ENCODE peak calls at places on chromosome 22, in five cellular contexts. One of them, this sample, is unnamed.

GRCh38 chr22:29710922-29711593 is 8.7 kb upstream of the CABP7 start:
- DNase-seq in GM04503: no peak
- DNase-seq in NCI-H2081: no peak
- DNase-seq in activated CD4-positive, alpha-beta T cell treated with anti-CD3 and anti-CD28 coated beads for 48 hours: no peak
- DNase-seq in iPS DF 6.9: no peak
- DNase-seq in this sample: no peak

GRCh38 chr22:43152355-43153071 is 1.2 kb downstream of the TSPO start:
- DNase-seq in GM04503: no peak
- DNase-seq in activated CD4-positive, alpha-beta T cell treated with anti-CD3 and anti-CD28 coated beads for 48 hours: peak; percentile 75
- DNase-seq in NCI-H2081: peak; percentile 41
- DNase-seq in iPS DF 6.9: no peak
- DNase-seq in this sample: no peak

GRCh38 chr22:45966320-45966891 is 10.6 kb downstream of the WNT7B start:
- DNase-seq in activated CD4-positive, alpha-beta T cell treated with anti-CD3 and anti-CD28 coated beads for 48 hours: no peak
- DNase-seq in NCI-H2081: peak; percentile 60
- DNase-seq in GM04503: no peak
- DNase-seq in iPS DF 6.9: no peak
- DNase-seq in this sample: no peak

GRCh38 chr22:42299586-42300285 is 29.3 kb upstream of the TCF20 start:
- DNase-seq in activated CD4-positive, alpha-beta T cell treated with anti-CD3 and anti-CD28 coated beads for 48 hours: peak; percentile 58
- DNase-seq in NCI-H2081: no peak
- DNase-seq in iPS DF 6.9: no peak
- DNase-seq in GM04503: no peak
- DNase-seq in this sample: no peak

GRCh38 chr22:48187272-48187855 is 1424.9 kb downstream of the TBC1D22A start:
- DNase-seq in iPS DF 6.9: no peak
- DNase-seq in GM04503: no peak
- DNase-seq in NCI-H2081: no peak
- DNase-seq in activated CD4-positive, alpha-beta T cell treated with anti-CD3 and anti-CD28 coated beads for 48 hours: no peak
- DNase-seq in this sample: no peak

GRCh38 chr22:25021976-25022711 is 69.6 kb downstream of the KIAA1671 start:
- DNase-seq in GM04503: no peak
- DNase-seq in iPS DF 6.9: no peak
- DNase-seq in activated CD4-positive, alpha-beta T cell treated with anti-CD3 and anti-CD28 coated beads for 48 hours: no peak
- DNase-seq in NCI-H2081: no peak
- DNase-seq in this sample: no peak

GRCh38 chr22:19121631-19122142 is 525 bp downstream of the DGCR2 start:
- DNase-seq in NCI-H2081: no peak
- DNase-seq in iPS DF 6.9: no peak
- DNase-seq in GM04503: peak; percentile 20
- DNase-seq in activated CD4-positive, alpha-beta T cell treated with anti-CD3 and anti-CD28 coated beads for 48 hours: no peak
- DNase-seq in this sample: no peak

GRCh38 chr22:49668402-49668801 is 159.3 kb downstream of the BRD1 start:
- DNase-seq in iPS DF 6.9: no peak
- DNase-seq in NCI-H2081: no peak
- DNase-seq in activated CD4-positive, alpha-beta T cell treated with anti-CD3 and anti-CD28 coated beads for 48 hours: no peak
- DNase-seq in GM04503: no peak
- DNase-seq in this sample: no peak

GRCh38 chr22:40176921-40177737 is 596 bp upstream of the TNRC6B start:
- DNase-seq in iPS DF 6.9: no peak
- DNase-seq in activated CD4-positive, alpha-beta T cell treated with anti-CD3 and anti-CD28 coated beads for 48 hours: peak; percentile 86
- DNase-seq in GM04503: no peak
- DNase-seq in NCI-H2081: no peak
- DNase-seq in this sample: no peak

GRCh38 chr22:40485813-40486610 is 115.6 kb downstream of the SGSM3 start:
- DNase-seq in activated CD4-positive, alpha-beta T cell treated with anti-CD3 and anti-CD28 coated beads for 48 hours: no peak
- DNase-seq in GM04503: peak; percentile 31
- DNase-seq in NCI-H2081: no peak
- DNase-seq in iPS DF 6.9: no peak
- DNase-seq in this sample: no peak

GRCh38 chr22:50170453-50171318 is at the start of gene PANX2:
- DNase-seq in iPS DF 6.9: no peak
- DNase-seq in GM04503: no peak
- DNase-seq in NCI-H2081: no peak
- DNase-seq in activated CD4-positive, alpha-beta T cell treated with anti-CD3 and anti-CD28 coated beads for 48 hours: no peak
- DNase-seq in this sample: no peak

GRCh38 chr22:26428515-26429457 is at the start of gene ASPHD2:
- DNase-seq in iPS DF 6.9: no peak
- DNase-seq in GM04503: no peak
- DNase-seq in activated CD4-positive, alpha-beta T cell treated with anti-CD3 and anti-CD28 coated beads for 48 hours: peak; percentile 83
- DNase-seq in NCI-H2081: peak; percentile 65
- DNase-seq in this sample: no peak

GRCh38 chr22:33299245-33299956 is 241.2 kb upstream of the SYN3 start:
- DNase-seq in activated CD4-positive, alpha-beta T cell treated with anti-CD3 and anti-CD28 coated beads for 48 hours: no peak
- DNase-seq in NCI-H2081: no peak
- DNase-seq in GM04503: no peak
- DNase-seq in iPS DF 6.9: no peak
- DNase-seq in this sample: no peak

GRCh38 chr22:41216984-41217383 is 11.9 kb downstream of the L3MBTL2 start:
- DNase-seq in NCI-H2081: no peak
- DNase-seq in iPS DF 6.9: no peak
- DNase-seq in GM04503: no peak
- DNase-seq in activated CD4-positive, alpha-beta T cell treated with anti-CD3 and anti-CD28 coated beads for 48 hours: no peak
- DNase-seq in this sample: no peak

GRCh38 chr22:25120093-25120561 is 79.5 kb upstream of the CRYBB3 start:
- DNase-seq in iPS DF 6.9: no peak
- DNase-seq in NCI-H2081: no peak
- DNase-seq in activated CD4-positive, alpha-beta T cell treated with anti-CD3 and anti-CD28 coated beads for 48 hours: no peak
- DNase-seq in GM04503: no peak
- DNase-seq in this sample: no peak

GRCh38 chr22:47259990-47260389 is 497.5 kb downstream of the TBC1D22A start:
- DNase-seq in activated CD4-positive, alpha-beta T cell treated with anti-CD3 and anti-CD28 coated beads for 48 hours: no peak
- DNase-seq in iPS DF 6.9: no peak
- DNase-seq in NCI-H2081: no peak
- DNase-seq in GM04503: no peak
- DNase-seq in this sample: no peak

GRCh38 chr22:20777420-20778177 is 3.7 kb downstream of the SERPIND1 start:
- DNase-seq in iPS DF 6.9: no peak
- DNase-seq in activated CD4-positive, alpha-beta T cell treated with anti-CD3 and anti-CD28 coated beads for 48 hours: no peak
- DNase-seq in NCI-H2081: peak; percentile 39
- DNase-seq in GM04503: peak; percentile 61
- DNase-seq in this sample: peak; percentile 71

GRCh38 chr22:39280250-39280649 is 35.5 kb upstream of the PDGFB start:
- DNase-seq in iPS DF 6.9: no peak
- DNase-seq in NCI-H2081: no peak
- DNase-seq in activated CD4-positive, alpha-beta T cell treated with anti-CD3 and anti-CD28 coated beads for 48 hours: no peak
- DNase-seq in GM04503: no peak
- DNase-seq in this sample: no peak

GRCh38 chr22:33000342-33001280 is 57.6 kb downstream of the SYN3 start:
- DNase-seq in iPS DF 6.9: peak; percentile 72
- DNase-seq in activated CD4-positive, alpha-beta T cell treated with anti-CD3 and anti-CD28 coated beads for 48 hours: peak; percentile 54
- DNase-seq in NCI-H2081: no peak
- DNase-seq in GM04503: no peak
- DNase-seq in this sample: no peak

GRCh38 chr22:23822101-23822671 is 16.6 kb downstream of the DERL3 start:
- DNase-seq in NCI-H2081: no peak
- DNase-seq in activated CD4-positive, alpha-beta T cell treated with anti-CD3 and anti-CD28 coated beads for 48 hours: no peak
- DNase-seq in iPS DF 6.9: no peak
- DNase-seq in GM04503: no peak
- DNase-seq in this sample: no peak

GRCh38 chr22:19041403-19042074 is 80.7 kb downstream of the DGCR2 start:
- DNase-seq in iPS DF 6.9: no peak
- DNase-seq in GM04503: no peak
- DNase-seq in activated CD4-positive, alpha-beta T cell treated with anti-CD3 and anti-CD28 coated beads for 48 hours: no peak
- DNase-seq in NCI-H2081: no peak
- DNase-seq in this sample: no peak

GRCh38 chr22:16810188-16810802 is 14.9 kb downstream of the XKR3 start:
- DNase-seq in GM04503: no peak
- DNase-seq in NCI-H2081: no peak
- DNase-seq in iPS DF 6.9: no peak
- DNase-seq in activated CD4-positive, alpha-beta T cell treated with anti-CD3 and anti-CD28 coated beads for 48 hours: no peak
- DNase-seq in this sample: no peak

GRCh38 chr22:36966851-36967535 is 52.3 kb downstream of the TST start:
- DNase-seq in NCI-H2081: no peak
- DNase-seq in iPS DF 6.9: no peak
- DNase-seq in activated CD4-positive, alpha-beta T cell treated with anti-CD3 and anti-CD28 coated beads for 48 hours: no peak
- DNase-seq in GM04503: no peak
- DNase-seq in this sample: no peak

GRCh38 chr22:28341001-28341400 is 338.6 kb downstream of the TTC28 start:
- DNase-seq in GM04503: peak; percentile 57
- DNase-seq in NCI-H2081: no peak
- DNase-seq in iPS DF 6.9: no peak
- DNase-seq in activated CD4-positive, alpha-beta T cell treated with anti-CD3 and anti-CD28 coated beads for 48 hours: no peak
- DNase-seq in this sample: no peak

GRCh38 chr22:39432361-39432811 is 24.4 kb upstream of the MGAT3 start:
- DNase-seq in iPS DF 6.9: no peak
- DNase-seq in NCI-H2081: no peak
- DNase-seq in GM04503: no peak
- DNase-seq in activated CD4-positive, alpha-beta T cell treated with anti-CD3 and anti-CD28 coated beads for 48 hours: no peak
- DNase-seq in this sample: no peak

GRCh38 chr22:39013923-39014722 is at the start of gene APOBEC3C:
- DNase-seq in iPS DF 6.9: no peak
- DNase-seq in activated CD4-positive, alpha-beta T cell treated with anti-CD3 and anti-CD28 coated beads for 48 hours: peak; percentile 86
- DNase-seq in GM04503: peak; percentile 63
- DNase-seq in NCI-H2081: no peak
- DNase-seq in this sample: peak; percentile 52

GRCh38 chr22:49205401-49205800 is 622.3 kb downstream of the BRD1 start:
- DNase-seq in activated CD4-positive, alpha-beta T cell treated with anti-CD3 and anti-CD28 coated beads for 48 hours: no peak
- DNase-seq in iPS DF 6.9: no peak
- DNase-seq in GM04503: no peak
- DNase-seq in NCI-H2081: no peak
- DNase-seq in this sample: no peak

GRCh38 chr22:29872989-29873388 is 10.0 kb upstream of the MTMR3 start:
- DNase-seq in NCI-H2081: no peak
- DNase-seq in iPS DF 6.9: no peak
- DNase-seq in activated CD4-positive, alpha-beta T cell treated with anti-CD3 and anti-CD28 coated beads for 48 hours: no peak
- DNase-seq in GM04503: no peak
- DNase-seq in this sample: no peak

GRCh38 chr22:37970864-37971263 is 13.5 kb downstream of the SOX10 start:
- DNase-seq in iPS DF 6.9: no peak
- DNase-seq in NCI-H2081: no peak
- DNase-seq in GM04503: no peak
- DNase-seq in activated CD4-positive, alpha-beta T cell treated with anti-CD3 and anti-CD28 coated beads for 48 hours: no peak
- DNase-seq in this sample: no peak

GRCh38 chr22:31866918-31867317 is 77.4 kb upstream of the YWHAH start:
- DNase-seq in iPS DF 6.9: no peak
- DNase-seq in GM04503: no peak
- DNase-seq in NCI-H2081: no peak
- DNase-seq in activated CD4-positive, alpha-beta T cell treated with anti-CD3 and anti-CD28 coated beads for 48 hours: no peak
- DNase-seq in this sample: no peak

GRCh38 chr22:47178339-47178738 is 415.9 kb downstream of the TBC1D22A start:
- DNase-seq in NCI-H2081: no peak
- DNase-seq in activated CD4-positive, alpha-beta T cell treated with anti-CD3 and anti-CD28 coated beads for 48 hours: no peak
- DNase-seq in iPS DF 6.9: no peak
- DNase-seq in GM04503: no peak
- DNase-seq in this sample: no peak

GRCh38 chr22:46233231-46233630 is 16.9 kb downstream of the CDPF1 start:
- DNase-seq in iPS DF 6.9: no peak
- DNase-seq in GM04503: no peak
- DNase-seq in activated CD4-positive, alpha-beta T cell treated with anti-CD3 and anti-CD28 coated beads for 48 hours: no peak
- DNase-seq in NCI-H2081: no peak
- DNase-seq in this sample: no peak

GRCh38 chr22:21972293-21972779 is 10.3 kb downstream of the TOP3B start:
- DNase-seq in iPS DF 6.9: no peak
- DNase-seq in activated CD4-positive, alpha-beta T cell treated with anti-CD3 and anti-CD28 coated beads for 48 hours: peak; percentile 71
- DNase-seq in GM04503: no peak
- DNase-seq in NCI-H2081: no peak
- DNase-seq in this sample: no peak

GRCh38 chr22:32307617-32308016 is 50.0 kb upstream of the RFPL3 start:
- DNase-seq in GM04503: no peak
- DNase-seq in iPS DF 6.9: no peak
- DNase-seq in NCI-H2081: no peak
- DNase-seq in activated CD4-positive, alpha-beta T cell treated with anti-CD3 and anti-CD28 coated beads for 48 hours: no peak
- DNase-seq in this sample: no peak

GRCh38 chr22:49768077-49768476 is 59.6 kb downstream of the BRD1 start:
- DNase-seq in activated CD4-positive, alpha-beta T cell treated with anti-CD3 and anti-CD28 coated beads for 48 hours: no peak
- DNase-seq in iPS DF 6.9: no peak
- DNase-seq in NCI-H2081: no peak
- DNase-seq in GM04503: no peak
- DNase-seq in this sample: no peak

GRCh38 chr22:19955241-19956128 is 13.9 kb upstream of the TXNRD2 start:
- DNase-seq in GM04503: no peak
- DNase-seq in NCI-H2081: no peak
- DNase-seq in activated CD4-positive, alpha-beta T cell treated with anti-CD3 and anti-CD28 coated beads for 48 hours: no peak
- DNase-seq in iPS DF 6.9: no peak
- DNase-seq in this sample: no peak

GRCh38 chr22:30947821-30948454 is 20.6 kb downstream of the MORC2 start:
- DNase-seq in NCI-H2081: no peak
- DNase-seq in iPS DF 6.9: no peak
- DNase-seq in GM04503: peak; percentile 31
- DNase-seq in activated CD4-positive, alpha-beta T cell treated with anti-CD3 and anti-CD28 coated beads for 48 hours: no peak
- DNase-seq in this sample: no peak

GRCh38 chr22:36252754-36253522 is at the start of gene APOL1:
- DNase-seq in activated CD4-positive, alpha-beta T cell treated with anti-CD3 and anti-CD28 coated beads for 48 hours: peak; percentile 64
- DNase-seq in iPS DF 6.9: no peak
- DNase-seq in GM04503: no peak
- DNase-seq in NCI-H2081: no peak
- DNase-seq in this sample: no peak

GRCh38 chr22:37594237-37594636 is 14.3 kb upstream of the LGALS2 start:
- DNase-seq in GM04503: no peak
- DNase-seq in activated CD4-positive, alpha-beta T cell treated with anti-CD3 and anti-CD28 coated beads for 48 hours: no peak
- DNase-seq in iPS DF 6.9: no peak
- DNase-seq in NCI-H2081: no peak
- DNase-seq in this sample: no peak

GRCh38 chr22:40116496-40117200 is 61.1 kb upstream of the TNRC6B start:
- DNase-seq in GM04503: no peak
- DNase-seq in activated CD4-positive, alpha-beta T cell treated with anti-CD3 and anti-CD28 coated beads for 48 hours: peak; percentile 35
- DNase-seq in iPS DF 6.9: no peak
- DNase-seq in NCI-H2081: no peak
- DNase-seq in this sample: no peak